ENCODE peak calls at places on chromosomes 5 and 9, in five cellular contexts. X is fibroblast of the conjunctiva; Q is CD4-positive, alpha-beta T cell; C is heart left ventricle; S is AG09309. E is an unnamed sample.

GRCh38 chr5:23314827-23315226 is 192.6 kb upstream of the PRDM9 start:
- DNase-seq in X (no peak), Q (no peak), C (no peak), S (no peak), E (no peak)

GRCh38 chr9:123235448-123235847 is 32.9 kb downstream of the STRBP start:
- DNase-seq in X (no peak), Q (no peak), C (no peak), S (no peak), E (no peak)

GRCh38 chr9:37540634-37541033 is 35.5 kb downstream of the FBXO10 start:
- DNase-seq in X (no peak), Q (no peak), C (peak; percentile 69), S (no peak), E (no peak)

GRCh38 chr5:2727620-2728019 is 23.9 kb downstream of the IRX2 start:
- DNase-seq in X (no peak), Q (no peak), C (no peak), S (no peak), E (no peak)

GRCh38 chr5:35009657-35010056 is 38.1 kb downstream of the AGXT2 start:
- DNase-seq in X (no peak), Q (no peak), C (no peak), S (no peak), E (no peak)

GRCh38 chr5:76813982-76814562 is 4.8 kb upstream of the F2RL1 start:
- DNase-seq in X (no peak), Q (no peak), C (no peak), S (peak; percentile 89), E (peak; percentile 59)

GRCh38 chr9:110030632-110031031 is 177.3 kb downstream of the C9orf152 start:
- DNase-seq in X (no peak), Q (no peak), C (no peak), S (no peak), E (no peak)

GRCh38 chr9:97543568-97543967 is 42.1 kb downstream of the TMOD1 start:
- DNase-seq in X (no peak), Q (no peak), C (no peak), S (no peak), E (no peak)

GRCh38 chr5:74251106-74252032 is 389.2 kb downstream of the ENC1 start:
- DNase-seq in X (peak; percentile 59), Q (no peak), C (peak; percentile 60), S (peak; percentile 98), E (peak; percentile 91)

GRCh38 chr9:135797507-135798302 is 95.7 kb downstream of the KCNT1 start:
- DNase-seq in X (peak; percentile 13), Q (no peak), C (peak; percentile 56), S (no peak), E (peak; percentile 15)

GRCh38 chr9:112764344-112764743 is 13.8 kb downstream of the SNX30 start:
- DNase-seq in X (no peak), Q (no peak), C (no peak), S (no peak), E (peak; percentile 46)

GRCh38 chr5:107930891-107931290 is 260.2 kb upstream of the EFNA5 start:
- DNase-seq in X (no peak), Q (no peak), C (no peak), S (no peak), E (no peak)

GRCh38 chr5:43702815-43703214 is 99.8 kb downstream of the NNT start:
- DNase-seq in X (peak; percentile 17), Q (no peak), C (no peak), S (peak; percentile 38), E (no peak)

GRCh38 chr5:150138551-150139265 is 16.9 kb downstream of the PDGFRB start:
- DNase-seq in X (peak; percentile 69), Q (no peak), C (peak; percentile 59), S (no peak), E (peak; percentile 83)